ENCODE peak calls at places on chromosomes 7 and 10, in eight cellular contexts. U, L, S, G, M, O, E and C are unnamed samples.

GRCh38 chr7:36154255-36155212 is 1.5 kb downstream of the EEPD1 start:
- DNase-seq in M (no peak), G (no peak), S (no peak), L (no peak), E (no peak), U (no peak), O (no peak), C (no peak)

GRCh38 chr7:20785211-20786048 is 1.3 kb downstream of the SP8 start:
- DNase-seq in L (no peak), U (peak), M (no peak), G (peak), E (no peak), O (peak), S (no peak), C (no peak)

GRCh38 chr10:11381023-11381422 is 230.4 kb downstream of the USP6NL start:
- DNase-seq in E (no peak), G (no peak), O (peak), L (no peak), U (peak), M (no peak), S (no peak), C (no peak)

GRCh38 chr10:27986831-27987230 is 12.0 kb downstream of the ODAD2 start:
- DNase-seq in E (no peak), M (no peak), O (no peak), U (no peak), G (no peak), S (no peak), L (no peak), C (no peak)

GRCh38 chr7:37284805-37285211 is 163.9 kb downstream of the ELMO1 start:
- DNase-seq in O (peak), M (peak), L (peak), U (peak), G (peak), S (no peak), E (peak), C (peak)

GRCh38 chr7:42606217-42606905 is 305.5 kb downstream of the C7orf25 start:
- DNase-seq in G (no peak), S (no peak), U (no peak), M (no peak), O (peak), L (no peak), E (no peak), C (no peak)

GRCh38 chr7:46393142-46393541 is 472.1 kb upstream of the IGFBP3 start:
- DNase-seq in S (no peak), L (no peak), M (no peak), O (no peak), U (no peak), E (no peak), G (no peak), C (no peak)

GRCh38 chr10:99845837-99846382 is 63.5 kb downstream of the ABCC2 start:
- DNase-seq in L (peak), U (peak), G (peak), M (peak), S (peak), O (peak), E (peak), C (peak)

GRCh38 chr10:68106656-68107055 is 2.6 kb upstream of the MYPN start:
- DNase-seq in O (peak), S (no peak), U (no peak), E (no peak), M (no peak), L (no peak), G (no peak), C (no peak)

GRCh38 chr7:140691368-140692045 is 5.0 kb upstream of the NDUFB2 start:
- DNase-seq in O (no peak), S (no peak), L (no peak), E (no peak), U (no peak), G (no peak), M (no peak), C (no peak)

GRCh38 chr7:158252837-158253669 is 334.6 kb downstream of the PTPRN2 start:
- DNase-seq in G (no peak), M (no peak), E (no peak), U (no peak), O (no peak), S (no peak), L (no peak), C (no peak)

GRCh38 chr7:136114966-136115762 is 138.0 kb upstream of the MTPN start:
- DNase-seq in O (peak), M (peak), E (peak), S (no peak), U (peak), G (peak), L (peak), C (peak)

GRCh38 chr10:79905322-79906314 is 43.3 kb downstream of the SFTPD start:
- DNase-seq in E (no peak), O (peak), S (no peak), G (no peak), U (peak), L (no peak), M (no peak), C (no peak)

GRCh38 chr7:44768663-44769361 is 20.2 kb downstream of the ZMIZ2 start:
- DNase-seq in E (no peak), S (no peak), G (no peak), O (no peak), U (no peak), L (no peak), M (no peak), C (no peak)

GRCh38 chr10:29525762-29526161 is 109.0 kb downstream of the SVIL start:
- DNase-seq in E (no peak), M (no peak), G (no peak), L (no peak), U (no peak), S (no peak), O (no peak), C (no peak)

GRCh38 chr7:76296743-76297740 is 5.4 kb upstream of the HSPB1 start:
- DNase-seq in O (peak), G (no peak), L (no peak), S (no peak), M (no peak), U (no peak), E (peak), C (no peak)

GRCh38 chr10:13311177-13311575 is 11.3 kb upstream of the PHYH start:
- DNase-seq in G (no peak), M (no peak), S (no peak), L (no peak), E (no peak), U (no peak), O (no peak), C (no peak)

GRCh38 chr10:45580371-45580770 is 92.2 kb downstream of the ZFAND4 start:
- DNase-seq in L (no peak), U (no peak), S (no peak), O (no peak), G (no peak), M (no peak), E (no peak), C (no peak)

GRCh38 chr7:76358053-76358477 is 726 bp downstream of the YWHAG start:
- DNase-seq in G (peak), S (no peak), M (no peak), E (peak), L (peak), U (peak), O (peak), C (peak)

GRCh38 chr10:65838811-65839210 is 1087.0 kb upstream of the LRRTM3 start:
- DNase-seq in U (no peak), E (no peak), M (no peak), L (no peak), S (no peak), O (no peak), G (no peak), C (no peak)

GRCh38 chr7:80288175-80289122 is 153.8 kb downstream of the GNAI1 start:
- DNase-seq in E (peak), G (peak), M (no peak), S (no peak), U (no peak), O (peak), L (no peak), C (no peak)

GRCh38 chr7:25862993-25863726 is 288.8 kb upstream of the NFE2L3 start:
- DNase-seq in E (no peak), S (no peak), L (no peak), M (no peak), O (no peak), U (no peak), G (no peak), C (no peak)

GRCh38 chr7:40329601-40330153 is 194.9 kb downstream of the SUGCT start:
- DNase-seq in M (peak), S (no peak), U (no peak), E (peak), L (no peak), O (peak), G (no peak), C (no peak)

GRCh38 chr7:29940199-29940598 is 49.4 kb downstream of the SCRN1 start:
- DNase-seq in S (no peak), E (no peak), G (no peak), O (no peak), U (no peak), M (no peak), L (no peak), C (no peak)

GRCh38 chr10:133520193-133520738 is 6.9 kb upstream of the CYP2E1 start:
- DNase-seq in O (peak), S (peak), M (peak), E (peak), L (no peak), G (peak), U (peak), C (peak)

GRCh38 chr10:2619472-2619871 is 447.9 kb upstream of the PFKP start:
- DNase-seq in L (peak), S (no peak), O (peak), U (no peak), E (peak), G (peak), M (peak), C (no peak)

GRCh38 chr7:45593121-45593541 is 19.0 kb downstream of the ADCY1 start:
- DNase-seq in G (no peak), L (no peak), O (no peak), S (no peak), U (no peak), E (no peak), M (no peak), C (no peak)